ENCODE peak calls at places on chromosomes 5 and 9, in nine cellular contexts. One of them, this sample, is unnamed.

GRCh38 chr5:179411161-179411841 is 66.0 kb upstream of the ADAMTS2 start:
- DNase-seq in mesendoderm: no peak
- DNase-seq in T-helper 9 cell: no peak
- DNase-seq in H4: no peak
- DNase-seq in BJ: no peak
- DNase-seq in cardiac muscle cell: no peak
- DNase-seq in AG08395: no peak
- DNase-seq in ovary: no peak
- DNase-seq in HCT116: no peak
- DNase-seq in this sample: no peak

GRCh38 chr9:109418827-109419226 is 79.3 kb downstream of the PTPN3 start:
- DNase-seq in T-helper 9 cell: no peak
- DNase-seq in mesendoderm: peak
- DNase-seq in ovary: no peak
- DNase-seq in cardiac muscle cell: no peak
- DNase-seq in AG08395: no peak
- DNase-seq in HCT116: no peak
- DNase-seq in H4: no peak
- DNase-seq in BJ: no peak
- DNase-seq in this sample: no peak

GRCh38 chr9:16710888-16711287 is 159.6 kb downstream of the BNC2 start:
- DNase-seq in BJ: no peak
- DNase-seq in HCT116: no peak
- DNase-seq in H4: no peak
- DNase-seq in AG08395: no peak
- DNase-seq in mesendoderm: peak
- DNase-seq in ovary: no peak
- DNase-seq in cardiac muscle cell: no peak
- DNase-seq in T-helper 9 cell: no peak
- DNase-seq in this sample: no peak

GRCh38 chr9:87793292-87793691 is 67.4 kb downstream of the CTSL start:
- DNase-seq in HCT116: no peak
- DNase-seq in cardiac muscle cell: no peak
- DNase-seq in mesendoderm: peak
- DNase-seq in AG08395: peak
- DNase-seq in H4: peak
- DNase-seq in ovary: no peak
- DNase-seq in T-helper 9 cell: no peak
- DNase-seq in BJ: peak
- DNase-seq in this sample: peak

GRCh38 chr9:91572044-91572443 is 148.4 kb upstream of the NFIL3 start:
- DNase-seq in BJ: no peak
- DNase-seq in HCT116: no peak
- DNase-seq in ovary: no peak
- DNase-seq in AG08395: no peak
- DNase-seq in cardiac muscle cell: peak
- DNase-seq in H4: no peak
- DNase-seq in mesendoderm: peak
- DNase-seq in T-helper 9 cell: no peak
- DNase-seq in this sample: no peak

GRCh38 chr5:35821513-35821912 is 35.2 kb upstream of the IL7R start:
- DNase-seq in AG08395: no peak
- DNase-seq in ovary: no peak
- DNase-seq in mesendoderm: no peak
- DNase-seq in HCT116: no peak
- DNase-seq in BJ: no peak
- DNase-seq in T-helper 9 cell: no peak
- DNase-seq in cardiac muscle cell: no peak
- DNase-seq in H4: no peak
- DNase-seq in this sample: no peak

GRCh38 chr5:28523887-28524637 is 1485.7 kb upstream of the CDH9 start:
- DNase-seq in BJ: no peak
- DNase-seq in ovary: no peak
- DNase-seq in H4: peak
- DNase-seq in mesendoderm: peak
- DNase-seq in cardiac muscle cell: no peak
- DNase-seq in AG08395: no peak
- DNase-seq in HCT116: no peak
- DNase-seq in T-helper 9 cell: no peak
- DNase-seq in this sample: no peak

GRCh38 chr5:73814234-73814846 is 188.3 kb downstream of the ARHGEF28 start:
- DNase-seq in mesendoderm: no peak
- DNase-seq in ovary: no peak
- DNase-seq in H4: no peak
- DNase-seq in cardiac muscle cell: no peak
- DNase-seq in HCT116: no peak
- DNase-seq in AG08395: no peak
- DNase-seq in BJ: no peak
- DNase-seq in T-helper 9 cell: no peak
- DNase-seq in this sample: no peak

GRCh38 chr9:89436963-89437625 is 60.8 kb downstream of the SEMA4D start:
- DNase-seq in AG08395: no peak
- DNase-seq in HCT116: no peak
- DNase-seq in ovary: no peak
- DNase-seq in mesendoderm: no peak
- DNase-seq in BJ: no peak
- DNase-seq in H4: no peak
- DNase-seq in cardiac muscle cell: no peak
- DNase-seq in T-helper 9 cell: peak
- DNase-seq in this sample: peak

This sample was measured in SW480.